ENCODE peak calls at places on chromosomes 11 and 22, in eight cellular contexts. One of them, this sample, is unnamed.
A peak's percentile ranks its signal among the peaks of the same experiment; 100 is the strongest.

GRCh38 chr22:27238935-27239510 is 562.5 kb downstream of the MN1 start:
- DNase-seq in uterus: peak; percentile 88
- DNase-seq in psoas muscle: peak; percentile 81
- DNase-seq in stimulated activated CD4-positive, alpha-beta T cell treated with anti-CD3 and anti-CD28 coated beads, Interleukin-4, amount 100 ng/mL, for 24 hours: no peak
- DNase-seq in HCT116: no peak
- DNase-seq in NCI-H1105 treated with DMSO at 0.1 percent for 48 hours: peak; percentile 4
- DNase-seq in T-helper 1 cell: no peak
- DNase-seq in stomach: no peak
- DNase-seq in this sample: peak; percentile 89

GRCh38 chr11:70186936-70187335 is 16.2 kb upstream of the FADD start:
- DNase-seq in uterus: no peak
- DNase-seq in psoas muscle: no peak
- DNase-seq in NCI-H1105 treated with DMSO at 0.1 percent for 48 hours: no peak
- DNase-seq in stimulated activated CD4-positive, alpha-beta T cell treated with anti-CD3 and anti-CD28 coated beads, Interleukin-4, amount 100 ng/mL, for 24 hours: no peak
- DNase-seq in HCT116: no peak
- DNase-seq in T-helper 1 cell: no peak
- DNase-seq in stomach: no peak
- DNase-seq in this sample: no peak

GRCh38 chr11:47571895-47572294 is 6.5 kb downstream of the PTPMT1 start:
- DNase-seq in HCT116: no peak
- DNase-seq in T-helper 1 cell: no peak
- DNase-seq in uterus: no peak
- DNase-seq in psoas muscle: no peak
- DNase-seq in stomach: no peak
- DNase-seq in NCI-H1105 treated with DMSO at 0.1 percent for 48 hours: no peak
- DNase-seq in stimulated activated CD4-positive, alpha-beta T cell treated with anti-CD3 and anti-CD28 coated beads, Interleukin-4, amount 100 ng/mL, for 24 hours: no peak
- DNase-seq in this sample: no peak

GRCh38 chr11:122180435-122180834 is 64.4 kb upstream of the BLID start:
- DNase-seq in psoas muscle: peak; percentile 24
- DNase-seq in stomach: no peak
- DNase-seq in stimulated activated CD4-positive, alpha-beta T cell treated with anti-CD3 and anti-CD28 coated beads, Interleukin-4, amount 100 ng/mL, for 24 hours: no peak
- DNase-seq in T-helper 1 cell: no peak
- DNase-seq in NCI-H1105 treated with DMSO at 0.1 percent for 48 hours: no peak
- DNase-seq in HCT116: peak; percentile 92
- DNase-seq in uterus: peak; percentile 61
- DNase-seq in this sample: no peak

GRCh38 chr11:65206441-65206841 is 24.7 kb downstream of the CAPN1 start:
- DNase-seq in uterus: no peak
- DNase-seq in stimulated activated CD4-positive, alpha-beta T cell treated with anti-CD3 and anti-CD28 coated beads, Interleukin-4, amount 100 ng/mL, for 24 hours: no peak
- DNase-seq in psoas muscle: no peak
- DNase-seq in HCT116: no peak
- DNase-seq in NCI-H1105 treated with DMSO at 0.1 percent for 48 hours: no peak
- DNase-seq in T-helper 1 cell: no peak
- DNase-seq in stomach: peak; percentile 20
- DNase-seq in this sample: no peak

GRCh38 chr11:47611240-47611863 is 17.1 kb upstream of the C1QTNF4 start:
- DNase-seq in stimulated activated CD4-positive, alpha-beta T cell treated with anti-CD3 and anti-CD28 coated beads, Interleukin-4, amount 100 ng/mL, for 24 hours: no peak
- DNase-seq in HCT116: no peak
- DNase-seq in T-helper 1 cell: no peak
- DNase-seq in stomach: no peak
- DNase-seq in NCI-H1105 treated with DMSO at 0.1 percent for 48 hours: no peak
- DNase-seq in psoas muscle: no peak
- DNase-seq in uterus: no peak
- DNase-seq in this sample: no peak

GRCh38 chr11:61092280-61092766 is 10.0 kb upstream of the CD5 start:
- DNase-seq in stimulated activated CD4-positive, alpha-beta T cell treated with anti-CD3 and anti-CD28 coated beads, Interleukin-4, amount 100 ng/mL, for 24 hours: peak; percentile 72
- DNase-seq in stomach: no peak
- DNase-seq in HCT116: no peak
- DNase-seq in T-helper 1 cell: peak; percentile 64
- DNase-seq in NCI-H1105 treated with DMSO at 0.1 percent for 48 hours: no peak
- DNase-seq in uterus: no peak
- DNase-seq in psoas muscle: no peak
- DNase-seq in this sample: no peak

GRCh38 chr22:19446603-19447387 is 716 bp downstream of the C22orf39 start:
- DNase-seq in T-helper 1 cell: no peak
- DNase-seq in stimulated activated CD4-positive, alpha-beta T cell treated with anti-CD3 and anti-CD28 coated beads, Interleukin-4, amount 100 ng/mL, for 24 hours: no peak
- DNase-seq in stomach: no peak
- DNase-seq in psoas muscle: no peak
- DNase-seq in HCT116: no peak
- DNase-seq in NCI-H1105 treated with DMSO at 0.1 percent for 48 hours: no peak
- DNase-seq in uterus: no peak
- DNase-seq in this sample: no peak

GRCh38 chr22:19678949-19679348 is 35.4 kb upstream of the SEPTIN5 start:
- DNase-seq in NCI-H1105 treated with DMSO at 0.1 percent for 48 hours: no peak
- DNase-seq in T-helper 1 cell: no peak
- DNase-seq in stomach: no peak
- DNase-seq in stimulated activated CD4-positive, alpha-beta T cell treated with anti-CD3 and anti-CD28 coated beads, Interleukin-4, amount 100 ng/mL, for 24 hours: no peak
- DNase-seq in uterus: no peak
- DNase-seq in HCT116: no peak
- DNase-seq in psoas muscle: no peak
- DNase-seq in this sample: no peak

GRCh38 chr11:100918551-100919500 is 210.8 kb downstream of the PGR start:
- DNase-seq in NCI-H1105 treated with DMSO at 0.1 percent for 48 hours: peak; percentile 40
- DNase-seq in stimulated activated CD4-positive, alpha-beta T cell treated with anti-CD3 and anti-CD28 coated beads, Interleukin-4, amount 100 ng/mL, for 24 hours: no peak
- DNase-seq in psoas muscle: no peak
- DNase-seq in uterus: no peak
- DNase-seq in T-helper 1 cell: no peak
- DNase-seq in HCT116: no peak
- DNase-seq in stomach: peak; percentile 80
- DNase-seq in this sample: no peak

GRCh38 chr22:36101756-36102155 is 58.8 kb downstream of the APOL3 start:
- DNase-seq in uterus: no peak
- DNase-seq in psoas muscle: no peak
- DNase-seq in HCT116: no peak
- DNase-seq in stimulated activated CD4-positive, alpha-beta T cell treated with anti-CD3 and anti-CD28 coated beads, Interleukin-4, amount 100 ng/mL, for 24 hours: no peak
- DNase-seq in T-helper 1 cell: no peak
- DNase-seq in NCI-H1105 treated with DMSO at 0.1 percent for 48 hours: no peak
- DNase-seq in stomach: no peak
- DNase-seq in this sample: no peak

GRCh38 chr22:20624161-20624616 is 116.8 kb downstream of the MED15 start:
- DNase-seq in T-helper 1 cell: peak; percentile 70
- DNase-seq in HCT116: no peak
- DNase-seq in stimulated activated CD4-positive, alpha-beta T cell treated with anti-CD3 and anti-CD28 coated beads, Interleukin-4, amount 100 ng/mL, for 24 hours: peak; percentile 52
- DNase-seq in uterus: no peak
- DNase-seq in psoas muscle: no peak
- DNase-seq in stomach: no peak
- DNase-seq in NCI-H1105 treated with DMSO at 0.1 percent for 48 hours: no peak
- DNase-seq in this sample: no peak

GRCh38 chr11:6654281-6655019 is 1.2 kb downstream of the DCHS1 start:
- DNase-seq in stimulated activated CD4-positive, alpha-beta T cell treated with anti-CD3 and anti-CD28 coated beads, Interleukin-4, amount 100 ng/mL, for 24 hours: no peak
- DNase-seq in stomach: no peak
- DNase-seq in HCT116: no peak
- DNase-seq in psoas muscle: no peak
- DNase-seq in T-helper 1 cell: no peak
- DNase-seq in NCI-H1105 treated with DMSO at 0.1 percent for 48 hours: no peak
- DNase-seq in uterus: no peak
- DNase-seq in this sample: no peak

GRCh38 chr11:69492201-69492991 is 10.9 kb downstream of the LINC01488 start:
- DNase-seq in HCT116: no peak
- DNase-seq in uterus: no peak
- DNase-seq in stomach: no peak
- DNase-seq in T-helper 1 cell: no peak
- DNase-seq in NCI-H1105 treated with DMSO at 0.1 percent for 48 hours: no peak
- DNase-seq in psoas muscle: peak; percentile 2
- DNase-seq in stimulated activated CD4-positive, alpha-beta T cell treated with anti-CD3 and anti-CD28 coated beads, Interleukin-4, amount 100 ng/mL, for 24 hours: no peak
- DNase-seq in this sample: no peak

GRCh38 chr11:116595305-116595880 is 177.4 kb downstream of the BUD13 start:
- DNase-seq in uterus: no peak
- DNase-seq in psoas muscle: no peak
- DNase-seq in T-helper 1 cell: no peak
- DNase-seq in stomach: no peak
- DNase-seq in stimulated activated CD4-positive, alpha-beta T cell treated with anti-CD3 and anti-CD28 coated beads, Interleukin-4, amount 100 ng/mL, for 24 hours: no peak
- DNase-seq in HCT116: no peak
- DNase-seq in NCI-H1105 treated with DMSO at 0.1 percent for 48 hours: peak; percentile 92
- DNase-seq in this sample: no peak

GRCh38 chr11:66586136-66586535 is 6.7 kb downstream of the CCDC87 start:
- DNase-seq in stomach: no peak
- DNase-seq in HCT116: no peak
- DNase-seq in stimulated activated CD4-positive, alpha-beta T cell treated with anti-CD3 and anti-CD28 coated beads, Interleukin-4, amount 100 ng/mL, for 24 hours: no peak
- DNase-seq in T-helper 1 cell: no peak
- DNase-seq in psoas muscle: no peak
- DNase-seq in NCI-H1105 treated with DMSO at 0.1 percent for 48 hours: no peak
- DNase-seq in uterus: no peak
- DNase-seq in this sample: no peak

GRCh38 chr11:129018991-129019390 is 76.3 kb upstream of the TP53AIP1 start:
- DNase-seq in HCT116: no peak
- DNase-seq in T-helper 1 cell: no peak
- DNase-seq in stimulated activated CD4-positive, alpha-beta T cell treated with anti-CD3 and anti-CD28 coated beads, Interleukin-4, amount 100 ng/mL, for 24 hours: no peak
- DNase-seq in stomach: no peak
- DNase-seq in uterus: no peak
- DNase-seq in NCI-H1105 treated with DMSO at 0.1 percent for 48 hours: no peak
- DNase-seq in psoas muscle: no peak
- DNase-seq in this sample: no peak

GRCh38 chr22:49282596-49282995 is 545.1 kb downstream of the BRD1 start:
- DNase-seq in NCI-H1105 treated with DMSO at 0.1 percent for 48 hours: no peak
- DNase-seq in stimulated activated CD4-positive, alpha-beta T cell treated with anti-CD3 and anti-CD28 coated beads, Interleukin-4, amount 100 ng/mL, for 24 hours: no peak
- DNase-seq in stomach: no peak
- DNase-seq in HCT116: no peak
- DNase-seq in T-helper 1 cell: no peak
- DNase-seq in psoas muscle: no peak
- DNase-seq in uterus: no peak
- DNase-seq in this sample: no peak

GRCh38 chr22:50191041-50191740 is 5.5 kb downstream of the TRABD start:
- DNase-seq in T-helper 1 cell: peak; percentile 94
- DNase-seq in NCI-H1105 treated with DMSO at 0.1 percent for 48 hours: no peak
- DNase-seq in psoas muscle: peak; percentile 41
- DNase-seq in HCT116: no peak
- DNase-seq in stomach: peak; percentile 61
- DNase-seq in uterus: no peak
- DNase-seq in stimulated activated CD4-positive, alpha-beta T cell treated with anti-CD3 and anti-CD28 coated beads, Interleukin-4, amount 100 ng/mL, for 24 hours: peak; percentile 77
- DNase-seq in this sample: no peak

GRCh38 chr11:63884191-63884590 is 32.8 kb downstream of the RCOR2 start:
- DNase-seq in HCT116: no peak
- DNase-seq in NCI-H1105 treated with DMSO at 0.1 percent for 48 hours: no peak
- DNase-seq in stimulated activated CD4-positive, alpha-beta T cell treated with anti-CD3 and anti-CD28 coated beads, Interleukin-4, amount 100 ng/mL, for 24 hours: no peak
- DNase-seq in psoas muscle: no peak
- DNase-seq in uterus: no peak
- DNase-seq in T-helper 1 cell: no peak
- DNase-seq in stomach: no peak
- DNase-seq in this sample: no peak

GRCh38 chr22:49827307-49827852 is 293 bp downstream of the BRD1 start:
- DNase-seq in stimulated activated CD4-positive, alpha-beta T cell treated with anti-CD3 and anti-CD28 coated beads, Interleukin-4, amount 100 ng/mL, for 24 hours: no peak
- DNase-seq in NCI-H1105 treated with DMSO at 0.1 percent for 48 hours: no peak
- DNase-seq in uterus: no peak
- DNase-seq in psoas muscle: no peak
- DNase-seq in T-helper 1 cell: no peak
- DNase-seq in stomach: no peak
- DNase-seq in HCT116: no peak
- DNase-seq in this sample: no peak

GRCh38 chr11:66841861-66842260 is 1.4 kb upstream of the RCE1 start:
- DNase-seq in stomach: no peak
- DNase-seq in T-helper 1 cell: no peak
- DNase-seq in psoas muscle: no peak
- DNase-seq in NCI-H1105 treated with DMSO at 0.1 percent for 48 hours: no peak
- DNase-seq in uterus: no peak
- DNase-seq in stimulated activated CD4-positive, alpha-beta T cell treated with anti-CD3 and anti-CD28 coated beads, Interleukin-4, amount 100 ng/mL, for 24 hours: no peak
- DNase-seq in HCT116: no peak
- DNase-seq in this sample: no peak

GRCh38 chr22:37716708-37717107 is 19.9 kb downstream of the TRIOBP start:
- DNase-seq in stimulated activated CD4-positive, alpha-beta T cell treated with anti-CD3 and anti-CD28 coated beads, Interleukin-4, amount 100 ng/mL, for 24 hours: no peak
- DNase-seq in psoas muscle: no peak
- DNase-seq in T-helper 1 cell: no peak
- DNase-seq in uterus: no peak
- DNase-seq in HCT116: no peak
- DNase-seq in NCI-H1105 treated with DMSO at 0.1 percent for 48 hours: no peak
- DNase-seq in stomach: no peak
- DNase-seq in this sample: no peak

GRCh38 chr11:129947474-129947873 is 52.1 kb upstream of the NFRKB start:
- DNase-seq in T-helper 1 cell: no peak
- DNase-seq in psoas muscle: no peak
- DNase-seq in stimulated activated CD4-positive, alpha-beta T cell treated with anti-CD3 and anti-CD28 coated beads, Interleukin-4, amount 100 ng/mL, for 24 hours: no peak
- DNase-seq in NCI-H1105 treated with DMSO at 0.1 percent for 48 hours: no peak
- DNase-seq in HCT116: no peak
- DNase-seq in stomach: no peak
- DNase-seq in uterus: no peak
- DNase-seq in this sample: no peak

GRCh38 chr11:5564259-5565019 is 16.1 kb upstream of the OR52H1 start:
- DNase-seq in T-helper 1 cell: peak; percentile 9
- DNase-seq in HCT116: no peak
- DNase-seq in NCI-H1105 treated with DMSO at 0.1 percent for 48 hours: no peak
- DNase-seq in stomach: no peak
- DNase-seq in uterus: no peak
- DNase-seq in psoas muscle: no peak
- DNase-seq in stimulated activated CD4-positive, alpha-beta T cell treated with anti-CD3 and anti-CD28 coated beads, Interleukin-4, amount 100 ng/mL, for 24 hours: no peak
- DNase-seq in this sample: no peak

GRCh38 chr11:127890026-127890611 is 697.2 kb downstream of the ETS1 start:
- DNase-seq in uterus: no peak
- DNase-seq in psoas muscle: no peak
- DNase-seq in NCI-H1105 treated with DMSO at 0.1 percent for 48 hours: no peak
- DNase-seq in stomach: no peak
- DNase-seq in T-helper 1 cell: no peak
- DNase-seq in stimulated activated CD4-positive, alpha-beta T cell treated with anti-CD3 and anti-CD28 coated beads, Interleukin-4, amount 100 ng/mL, for 24 hours: no peak
- DNase-seq in HCT116: no peak
- DNase-seq in this sample: no peak

GRCh38 chr22:39519681-39520053 is 695 bp upstream of the ATF4 start:
- DNase-seq in psoas muscle: peak; percentile 64
- DNase-seq in stimulated activated CD4-positive, alpha-beta T cell treated with anti-CD3 and anti-CD28 coated beads, Interleukin-4, amount 100 ng/mL, for 24 hours: no peak
- DNase-seq in uterus: peak; percentile 61
- DNase-seq in HCT116: no peak
- DNase-seq in stomach: peak; percentile 62
- DNase-seq in T-helper 1 cell: no peak
- DNase-seq in NCI-H1105 treated with DMSO at 0.1 percent for 48 hours: peak; percentile 50
- DNase-seq in this sample: peak; percentile 74

This sample was measured in right atrium auricular region.